ENCODE peak calls at places on chromosomes 6 and 20, in ten cellular contexts. One of them, this sample, is unnamed.

GRCh38 chr6:155434117-155434516 is 21.5 kb downstream of the NOX3 start:
- DNase-seq in T follicular helper cell: no peak
- DNase-seq in NCI-H1930: no peak
- DNase-seq in NCI-H1105: no peak
- DNase-seq in GM06990: no peak
- DNase-seq in AG09309: no peak
- DNase-seq in stimulated activated CD4-positive, alpha-beta T cell treated with anti-CD3 and anti-CD28 coated beads, Interleukin-12 subunit alpha, Interleukin-12 subunit beta, amount 100 ng/mL, for 4 hours: no peak
- DNase-seq in nephron progenitor cell: no peak
- DNase-seq in ACHN: no peak
- DNase-seq in DND-41: no peak
- DNase-seq in this sample: no peak

GRCh38 chr6:134022650-134023049 is 29.8 kb downstream of the SLC2A12 start:
- DNase-seq in T follicular helper cell: no peak
- DNase-seq in NCI-H1930: no peak
- DNase-seq in NCI-H1105: no peak
- DNase-seq in GM06990: no peak
- DNase-seq in AG09309: no peak
- DNase-seq in stimulated activated CD4-positive, alpha-beta T cell treated with anti-CD3 and anti-CD28 coated beads, Interleukin-12 subunit alpha, Interleukin-12 subunit beta, amount 100 ng/mL, for 4 hours: no peak
- DNase-seq in nephron progenitor cell: no peak
- DNase-seq in ACHN: no peak
- DNase-seq in DND-41: no peak
- DNase-seq in this sample: no peak

GRCh38 chr6:44237813-44238433 is 9.0 kb upstream of the HSP90AB1 start:
- DNase-seq in T follicular helper cell: peak
- DNase-seq in NCI-H1930: peak
- DNase-seq in NCI-H1105: peak
- DNase-seq in GM06990: peak
- DNase-seq in AG09309: no peak
- DNase-seq in stimulated activated CD4-positive, alpha-beta T cell treated with anti-CD3 and anti-CD28 coated beads, Interleukin-12 subunit alpha, Interleukin-12 subunit beta, amount 100 ng/mL, for 4 hours: peak
- DNase-seq in nephron progenitor cell: peak
- DNase-seq in ACHN: peak
- DNase-seq in DND-41: peak
- DNase-seq in this sample: peak

GRCh38 chr6:83514877-83515466 is 2.6 kb downstream of the PRSS35 start:
- DNase-seq in T follicular helper cell: no peak
- DNase-seq in NCI-H1930: peak
- DNase-seq in NCI-H1105: peak
- DNase-seq in GM06990: no peak
- DNase-seq in AG09309: peak
- DNase-seq in stimulated activated CD4-positive, alpha-beta T cell treated with anti-CD3 and anti-CD28 coated beads, Interleukin-12 subunit alpha, Interleukin-12 subunit beta, amount 100 ng/mL, for 4 hours: no peak
- DNase-seq in nephron progenitor cell: peak
- DNase-seq in ACHN: peak
- DNase-seq in DND-41: peak
- DNase-seq in this sample: peak

GRCh38 chr6:19410477-19410876 is 426.7 kb upstream of the ID4 start:
- DNase-seq in T follicular helper cell: no peak
- DNase-seq in NCI-H1930: no peak
- DNase-seq in NCI-H1105: no peak
- DNase-seq in GM06990: no peak
- DNase-seq in AG09309: peak
- DNase-seq in stimulated activated CD4-positive, alpha-beta T cell treated with anti-CD3 and anti-CD28 coated beads, Interleukin-12 subunit alpha, Interleukin-12 subunit beta, amount 100 ng/mL, for 4 hours: no peak
- DNase-seq in nephron progenitor cell: no peak
- DNase-seq in ACHN: no peak
- DNase-seq in DND-41: no peak
- DNase-seq in this sample: no peak

GRCh38 chr6:36622901-36623546 is 28.9 kb downstream of the SRSF3 start:
- DNase-seq in T follicular helper cell: no peak
- DNase-seq in NCI-H1930: no peak
- DNase-seq in NCI-H1105: no peak
- DNase-seq in GM06990: no peak
- DNase-seq in AG09309: no peak
- DNase-seq in stimulated activated CD4-positive, alpha-beta T cell treated with anti-CD3 and anti-CD28 coated beads, Interleukin-12 subunit alpha, Interleukin-12 subunit beta, amount 100 ng/mL, for 4 hours: no peak
- DNase-seq in nephron progenitor cell: no peak
- DNase-seq in ACHN: no peak
- DNase-seq in DND-41: no peak
- DNase-seq in this sample: no peak

GRCh38 chr20:36462440-36463211 is 78.7 kb upstream of the MYL9 start:
- DNase-seq in T follicular helper cell: no peak
- DNase-seq in NCI-H1930: no peak
- DNase-seq in NCI-H1105: no peak
- DNase-seq in GM06990: peak
- DNase-seq in AG09309: no peak
- DNase-seq in stimulated activated CD4-positive, alpha-beta T cell treated with anti-CD3 and anti-CD28 coated beads, Interleukin-12 subunit alpha, Interleukin-12 subunit beta, amount 100 ng/mL, for 4 hours: no peak
- DNase-seq in nephron progenitor cell: peak
- DNase-seq in ACHN: peak
- DNase-seq in DND-41: peak
- DNase-seq in this sample: no peak

GRCh38 chr6:26217714-26218075 is 130.5 kb downstream of the HFE start:
- DNase-seq in T follicular helper cell: no peak
- DNase-seq in NCI-H1930: no peak
- DNase-seq in NCI-H1105: no peak
- DNase-seq in GM06990: peak
- DNase-seq in AG09309: no peak
- DNase-seq in stimulated activated CD4-positive, alpha-beta T cell treated with anti-CD3 and anti-CD28 coated beads, Interleukin-12 subunit alpha, Interleukin-12 subunit beta, amount 100 ng/mL, for 4 hours: no peak
- DNase-seq in nephron progenitor cell: no peak
- DNase-seq in ACHN: peak
- DNase-seq in DND-41: peak
- DNase-seq in this sample: peak

GRCh38 chr6:109480993-109481480 is 2.0 kb downstream of the ZBTB24 start:
- DNase-seq in T follicular helper cell: no peak
- DNase-seq in NCI-H1930: no peak
- DNase-seq in NCI-H1105: no peak
- DNase-seq in GM06990: no peak
- DNase-seq in AG09309: no peak
- DNase-seq in stimulated activated CD4-positive, alpha-beta T cell treated with anti-CD3 and anti-CD28 coated beads, Interleukin-12 subunit alpha, Interleukin-12 subunit beta, amount 100 ng/mL, for 4 hours: no peak
- DNase-seq in nephron progenitor cell: no peak
- DNase-seq in ACHN: no peak
- DNase-seq in DND-41: no peak
- DNase-seq in this sample: no peak

GRCh38 chr20:52833901-52834300 is 138.3 kb upstream of the TSHZ2 start:
- DNase-seq in T follicular helper cell: no peak
- DNase-seq in NCI-H1930: no peak
- DNase-seq in NCI-H1105: no peak
- DNase-seq in GM06990: no peak
- DNase-seq in AG09309: no peak
- DNase-seq in stimulated activated CD4-positive, alpha-beta T cell treated with anti-CD3 and anti-CD28 coated beads, Interleukin-12 subunit alpha, Interleukin-12 subunit beta, amount 100 ng/mL, for 4 hours: no peak
- DNase-seq in nephron progenitor cell: no peak
- DNase-seq in ACHN: no peak
- DNase-seq in DND-41: no peak
- DNase-seq in this sample: no peak

GRCh38 chr6:49110876-49111275 is 352.2 kb downstream of the MMUT start:
- DNase-seq in T follicular helper cell: no peak
- DNase-seq in NCI-H1930: no peak
- DNase-seq in NCI-H1105: no peak
- DNase-seq in GM06990: no peak
- DNase-seq in AG09309: no peak
- DNase-seq in stimulated activated CD4-positive, alpha-beta T cell treated with anti-CD3 and anti-CD28 coated beads, Interleukin-12 subunit alpha, Interleukin-12 subunit beta, amount 100 ng/mL, for 4 hours: no peak
- DNase-seq in nephron progenitor cell: no peak
- DNase-seq in ACHN: no peak
- DNase-seq in DND-41: no peak
- DNase-seq in this sample: no peak